ENCODE peak calls at places on chromosomes 16 and 17, in five cellular contexts. V is cardiac muscle cell, H is right lobe of liver, D is RWPE1, S is anterior cingulate cortex. J is an unnamed sample.

GRCh38 chr16:30491744-30492308 is 19.3 kb downstream of the ITGAL start:
- DNase-seq in V (peak), H (no peak), D (peak), S (no peak), J (no peak)

GRCh38 chr17:42783062-42783777 is 2.8 kb downstream of the WNK4 start:
- DNase-seq in V (peak), H (no peak), D (peak), S (no peak), J (no peak)

GRCh38 chr17:46782250-46782953 is 36.1 kb downstream of the WNT3 start:
- DNase-seq in V (peak), H (no peak), D (peak), S (no peak), J (no peak)

GRCh38 chr17:76414334-76415295 is 30.2 kb downstream of the SPHK1 start:
- DNase-seq in V (peak), H (no peak), D (no peak), S (peak), J (peak)

GRCh38 chr16:65991149-65991701 is 375.3 kb upstream of the CDH5 start:
- DNase-seq in V (no peak), H (peak), D (no peak), S (no peak), J (no peak)

GRCh38 chr16:27529962-27530361 is 19.8 kb downstream of the GTF3C1 start:
- DNase-seq in V (peak), H (no peak), D (no peak), S (peak), J (no peak)

GRCh38 chr17:65987988-65988387 is 203.9 kb downstream of the CEP112 start:
- DNase-seq in V (peak), H (no peak), D (peak), S (no peak), J (no peak)

GRCh38 chr17:76585649-76586593 is at the start of gene ST6GALNAC2:
- DNase-seq in V (no peak), H (peak), D (peak), S (no peak), J (no peak)

GRCh38 chr17:10932938-10933337 is 95.1 kb upstream of the PIRT start:
- DNase-seq in V (no peak), H (no peak), D (no peak), S (no peak), J (no peak)

GRCh38 chr16:54805648-54806047 is 125.0 kb upstream of the IRX5 start:
- DNase-seq in V (no peak), H (no peak), D (no peak), S (no peak), J (no peak)

GRCh38 chr16:19291459-19291858 is 5.9 kb downstream of the CLEC19A start:
- DNase-seq in V (peak), H (no peak), D (no peak), S (peak), J (peak)

GRCh38 chr16:57600048-57600835 is 28.2 kb upstream of the ADGRG1 start:
- DNase-seq in V (peak), H (peak), D (peak), S (peak), J (no peak)

GRCh38 chr17:49779730-49780220 is 8.7 kb upstream of the KAT7 start:
- DNase-seq in V (peak), H (no peak), D (peak), S (no peak), J (peak)

GRCh38 chr16:54390095-54390494 is 103.5 kb upstream of the IRX3 start:
- DNase-seq in V (no peak), H (no peak), D (no peak), S (no peak), J (no peak)

GRCh38 chr16:79170565-79171242 is 429.8 kb downstream of the MAF start:
- DNase-seq in V (peak), H (no peak), D (no peak), S (no peak), J (no peak)

GRCh38 chr17:77427471-77427991 is 286.8 kb downstream of the SEC14L1 start:
- DNase-seq in V (peak), H (no peak), D (peak), S (no peak), J (no peak)

GRCh38 chr16:86248325-86248905 is 261.9 kb upstream of the FOXF1 start:
- DNase-seq in V (no peak), H (no peak), D (no peak), S (no peak), J (no peak)

GRCh38 chr17:49266233-49266632 is 35.6 kb upstream of the PHOSPHO1 start:
- DNase-seq in V (no peak), H (no peak), D (no peak), S (no peak), J (no peak)

GRCh38 chr17:59753522-59754467 is 46.3 kb downstream of the VMP1 start:
- DNase-seq in V (peak), H (no peak), D (peak), S (no peak), J (peak)

GRCh38 chr16:67462279-67462655 is 18.7 kb downstream of the ATP6V0D1 start:
- DNase-seq in V (no peak), H (no peak), D (no peak), S (no peak), J (no peak)

GRCh38 chr17:10099051-10099571 is 99.3 kb downstream of the GAS7 start:
- DNase-seq in V (peak), H (no peak), D (peak), S (no peak), J (no peak)

GRCh38 chr17:40301315-40301714 is 7.7 kb upstream of the RARA start:
- DNase-seq in V (no peak), H (no peak), D (no peak), S (no peak), J (no peak)

GRCh38 chr17:39813631-39814030 is 50.5 kb downstream of the IKZF3 start:
- DNase-seq in V (no peak), H (no peak), D (no peak), S (no peak), J (no peak)

GRCh38 chr16:57892041-57892440 is 78.9 kb downstream of the CNGB1 start:
- DNase-seq in V (peak), H (no peak), D (peak), S (no peak), J (no peak)

GRCh38 chr16:67447508-67448076 is 16.7 kb downstream of the HSD11B2 start:
- DNase-seq in V (peak), H (no peak), D (peak), S (no peak), J (no peak)

GRCh38 chr16:23710504-23710903 is 2.5 kb downstream of the ERN2 start:
- DNase-seq in V (no peak), H (no peak), D (no peak), S (no peak), J (no peak)